ENCODE peak calls at places on chromosome 4, in nine cellular contexts. One of them, this sample, is unnamed. For H3K4me1, the result is how much of the 10 kb centered on the place peaks cover.

GRCh38 chr4:175421506-175421905 is 390.6 kb downstream of the GPM6A start:
- DNase-seq in mucosa of descending colon: no peak
- DNase-seq in MM.1S: no peak
- DNase-seq in lower lobe of right lung: no peak
- DNase-seq in CD8-positive, alpha-beta memory T cell: no peak
- DNase-seq in uterus: no peak
- DNase-seq in kidney: no peak
- DNase-seq in GM23248: peak
- DNase-seq in effector memory CD4-positive, alpha-beta T cell: no peak
- DNase-seq in this sample: peak

GRCh38 chr4:64230709-64231310 is 178.4 kb downstream of the TECRL start:
- DNase-seq in kidney: no peak
- DNase-seq in uterus: no peak
- DNase-seq in CD8-positive, alpha-beta memory T cell: no peak
- DNase-seq in lower lobe of right lung: no peak
- DNase-seq in effector memory CD4-positive, alpha-beta T cell: no peak
- DNase-seq in MM.1S: peak
- DNase-seq in mucosa of descending colon: no peak
- DNase-seq in GM23248: peak
- DNase-seq in this sample: no peak

GRCh38 chr4:1285790-1286553 is 3.7 kb upstream of the MAEA start:
- DNase-seq in CD8-positive, alpha-beta memory T cell: peak
- DNase-seq in GM23248: peak
- DNase-seq in mucosa of descending colon: peak
- DNase-seq in MM.1S: peak
- DNase-seq in kidney: peak
- DNase-seq in lower lobe of right lung: no peak
- DNase-seq in effector memory CD4-positive, alpha-beta T cell: no peak
- DNase-seq in uterus: no peak
- DNase-seq in this sample: peak

GRCh38 chr4:41363384-41363981 is 106.8 kb downstream of the UCHL1 start:
- DNase-seq in MM.1S: no peak
- DNase-seq in mucosa of descending colon: no peak
- DNase-seq in lower lobe of right lung: no peak
- DNase-seq in uterus: no peak
- DNase-seq in GM23248: peak
- DNase-seq in CD8-positive, alpha-beta memory T cell: no peak
- DNase-seq in kidney: no peak
- DNase-seq in effector memory CD4-positive, alpha-beta T cell: no peak
- DNase-seq in this sample: no peak

GRCh38 chr4:146959692-146960091 is 14.0 kb upstream of the TTC29 start:
- DNase-seq in GM23248: peak
- DNase-seq in effector memory CD4-positive, alpha-beta T cell: no peak
- DNase-seq in mucosa of descending colon: no peak
- DNase-seq in CD8-positive, alpha-beta memory T cell: no peak
- DNase-seq in MM.1S: no peak
- DNase-seq in uterus: no peak
- DNase-seq in lower lobe of right lung: no peak
- DNase-seq in kidney: no peak
- DNase-seq in this sample: no peak

GRCh38 chr4:133186210-133186609 is 37.1 kb downstream of the PCDH10 start:
- DNase-seq in GM23248: peak
- DNase-seq in mucosa of descending colon: no peak
- DNase-seq in MM.1S: no peak
- DNase-seq in lower lobe of right lung: no peak
- DNase-seq in uterus: no peak
- DNase-seq in effector memory CD4-positive, alpha-beta T cell: no peak
- DNase-seq in kidney: no peak
- DNase-seq in CD8-positive, alpha-beta memory T cell: no peak
- DNase-seq in this sample: peak

GRCh38 chr4:95508421-95508820 is 40.4 kb downstream of the UNC5C start:
- DNase-seq in MM.1S: no peak
- DNase-seq in kidney: no peak
- DNase-seq in mucosa of descending colon: no peak
- DNase-seq in effector memory CD4-positive, alpha-beta T cell: no peak
- DNase-seq in CD8-positive, alpha-beta memory T cell: no peak
- DNase-seq in uterus: no peak
- DNase-seq in GM23248: no peak
- DNase-seq in lower lobe of right lung: no peak
- DNase-seq in this sample: no peak

GRCh38 chr4:163697121-163697520 is 202.6 kb downstream of the TMA16 start:
- DNase-seq in uterus: no peak
- DNase-seq in effector memory CD4-positive, alpha-beta T cell: no peak
- DNase-seq in MM.1S: no peak
- DNase-seq in kidney: no peak
- DNase-seq in CD8-positive, alpha-beta memory T cell: no peak
- DNase-seq in GM23248: no peak
- DNase-seq in mucosa of descending colon: no peak
- DNase-seq in lower lobe of right lung: no peak
- DNase-seq in this sample: no peak

GRCh38 chr4:7328913-7329638 is 105.7 kb downstream of the PSAPL1 start:
- DNase-seq in kidney: peak
- DNase-seq in uterus: no peak
- DNase-seq in lower lobe of right lung: peak
- DNase-seq in MM.1S: no peak
- DNase-seq in mucosa of descending colon: no peak
- DNase-seq in effector memory CD4-positive, alpha-beta T cell: no peak
- DNase-seq in GM23248: peak
- DNase-seq in CD8-positive, alpha-beta memory T cell: no peak
- DNase-seq in this sample: peak

GRCh38 chr4:111595456-111595855 is 549.8 kb upstream of the FAM241A start:
- DNase-seq in GM23248: no peak
- DNase-seq in mucosa of descending colon: no peak
- DNase-seq in lower lobe of right lung: no peak
- DNase-seq in effector memory CD4-positive, alpha-beta T cell: no peak
- DNase-seq in MM.1S: no peak
- DNase-seq in kidney: no peak
- DNase-seq in uterus: no peak
- DNase-seq in CD8-positive, alpha-beta memory T cell: no peak
- DNase-seq in this sample: no peak

GRCh38 chr4:15855804-15856475 is 77.8 kb downstream of the CD38 start:
- DNase-seq in uterus: peak
- DNase-seq in kidney: peak
- DNase-seq in lower lobe of right lung: no peak
- DNase-seq in mucosa of descending colon: no peak
- DNase-seq in MM.1S: no peak
- DNase-seq in GM23248: no peak
- DNase-seq in CD8-positive, alpha-beta memory T cell: no peak
- DNase-seq in effector memory CD4-positive, alpha-beta T cell: no peak
- DNase-seq in this sample: no peak

GRCh38 chr4:150722908-150723362 is 141.0 kb downstream of the MAB21L2 start:
- DNase-seq in GM23248: peak
- DNase-seq in uterus: peak
- DNase-seq in CD8-positive, alpha-beta memory T cell: no peak
- DNase-seq in kidney: peak
- DNase-seq in mucosa of descending colon: peak
- DNase-seq in lower lobe of right lung: peak
- DNase-seq in MM.1S: no peak
- DNase-seq in effector memory CD4-positive, alpha-beta T cell: no peak
- DNase-seq in this sample: peak

GRCh38 chr4:107888237-107888636 is 43.1 kb upstream of the CYP2U1 start:
- DNase-seq in uterus: no peak
- DNase-seq in lower lobe of right lung: no peak
- DNase-seq in effector memory CD4-positive, alpha-beta T cell: no peak
- DNase-seq in MM.1S: no peak
- DNase-seq in CD8-positive, alpha-beta memory T cell: no peak
- DNase-seq in mucosa of descending colon: peak
- DNase-seq in kidney: no peak
- DNase-seq in GM23248: no peak
- DNase-seq in this sample: no peak

GRCh38 chr4:140764785-140765392 is 8.7 kb upstream of the TBC1D9 start:
- DNase-seq in effector memory CD4-positive, alpha-beta T cell: no peak
- DNase-seq in lower lobe of right lung: no peak
- DNase-seq in mucosa of descending colon: no peak
- DNase-seq in MM.1S: no peak
- DNase-seq in kidney: no peak
- DNase-seq in CD8-positive, alpha-beta memory T cell: no peak
- DNase-seq in uterus: no peak
- DNase-seq in GM23248: peak
- DNase-seq in this sample: no peak

GRCh38 chr4:32544846-32545245 is 1824.7 kb downstream of the PCDH7 start:
- DNase-seq in mucosa of descending colon: no peak
- DNase-seq in MM.1S: no peak
- DNase-seq in effector memory CD4-positive, alpha-beta T cell: no peak
- DNase-seq in lower lobe of right lung: no peak
- DNase-seq in kidney: no peak
- DNase-seq in GM23248: no peak
- DNase-seq in CD8-positive, alpha-beta memory T cell: no peak
- DNase-seq in uterus: no peak
- DNase-seq in this sample: no peak

GRCh38 chr4:77073981-77074865 is 1.6 kb downstream of the CCNI start:
- DNase-seq in CD8-positive, alpha-beta memory T cell: no peak
- DNase-seq in kidney: no peak
- DNase-seq in MM.1S: no peak
- DNase-seq in lower lobe of right lung: no peak
- DNase-seq in effector memory CD4-positive, alpha-beta T cell: no peak
- DNase-seq in uterus: no peak
- DNase-seq in GM23248: peak
- DNase-seq in mucosa of descending colon: no peak
- DNase-seq in this sample: peak

GRCh38 chr4:128286474-128287158 is 997 bp downstream of the PGRMC2 start:
- DNase-seq in uterus: no peak
- DNase-seq in MM.1S: peak
- DNase-seq in CD8-positive, alpha-beta memory T cell: no peak
- DNase-seq in lower lobe of right lung: no peak
- DNase-seq in mucosa of descending colon: peak
- DNase-seq in kidney: no peak
- DNase-seq in GM23248: peak
- DNase-seq in effector memory CD4-positive, alpha-beta T cell: no peak
- DNase-seq in this sample: peak

GRCh38 chr4:109827672-109828071 is at the start of gene RRH:
- DNase-seq in GM23248: no peak
- DNase-seq in effector memory CD4-positive, alpha-beta T cell: no peak
- DNase-seq in mucosa of descending colon: no peak
- DNase-seq in lower lobe of right lung: no peak
- DNase-seq in kidney: no peak
- DNase-seq in CD8-positive, alpha-beta memory T cell: no peak
- DNase-seq in MM.1S: no peak
- DNase-seq in uterus: no peak
- DNase-seq in this sample: no peak

GRCh38 chr4:8585721-8586161 is 5.5 kb downstream of the GPR78 start:
- DNase-seq in effector memory CD4-positive, alpha-beta T cell: no peak
- DNase-seq in kidney: peak
- DNase-seq in uterus: no peak
- DNase-seq in lower lobe of right lung: peak
- DNase-seq in mucosa of descending colon: no peak
- DNase-seq in CD8-positive, alpha-beta memory T cell: no peak
- DNase-seq in GM23248: no peak
- DNase-seq in MM.1S: no peak
- DNase-seq in this sample: peak

GRCh38 chr4:26131711-26132110 is 189.1 kb upstream of the RBPJ start:
- DNase-seq in MM.1S: no peak
- DNase-seq in CD8-positive, alpha-beta memory T cell: peak
- DNase-seq in effector memory CD4-positive, alpha-beta T cell: peak
- DNase-seq in mucosa of descending colon: no peak
- DNase-seq in GM23248: no peak
- DNase-seq in lower lobe of right lung: no peak
- DNase-seq in kidney: no peak
- DNase-seq in uterus: no peak
- DNase-seq in this sample: no peak

GRCh38 chr4:85831647-85832046 is 356.7 kb downstream of the ARHGAP24 start:
- DNase-seq in lower lobe of right lung: no peak
- DNase-seq in CD8-positive, alpha-beta memory T cell: no peak
- DNase-seq in MM.1S: no peak
- DNase-seq in effector memory CD4-positive, alpha-beta T cell: no peak
- DNase-seq in kidney: peak
- DNase-seq in uterus: no peak
- DNase-seq in GM23248: no peak
- DNase-seq in mucosa of descending colon: no peak
- DNase-seq in this sample: no peak
- H3K4me1 ChIP-seq in lower lobe of right lung: under half
- H3K4me1 ChIP-seq in CD8-positive, alpha-beta memory T cell: under half
- H3K4me1 ChIP-seq in MM.1S: under half
- H3K4me1 ChIP-seq in effector memory CD4-positive, alpha-beta T cell: under half
- H3K4me1 ChIP-seq in kidney: under half
- H3K4me1 ChIP-seq in uterus: under half
- H3K4me1 ChIP-seq in GM23248: under half
- H3K4me1 ChIP-seq in mucosa of descending colon: under half
- H3K4me1 ChIP-seq in this sample: under half

DNA sequence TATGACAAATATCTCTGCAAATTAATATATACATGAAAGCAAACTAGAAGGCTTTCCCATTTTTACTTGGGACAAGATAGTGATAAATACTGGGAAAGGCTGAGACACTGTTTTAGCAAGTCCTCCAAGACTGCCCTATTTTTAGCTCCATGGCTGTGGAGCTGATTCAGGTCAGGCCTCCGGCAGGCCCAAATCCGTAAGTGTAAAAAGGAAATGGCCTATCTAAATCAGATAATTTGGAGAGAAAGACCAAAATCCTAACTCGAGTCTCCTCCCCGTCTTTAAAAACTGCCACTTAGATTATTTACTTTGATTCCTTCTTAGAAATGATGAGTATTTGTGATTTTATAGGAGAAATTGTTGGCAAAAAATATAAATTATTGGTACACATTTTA is 2.9 kb downstream of the OTUD4 start:
- DNase-seq in MM.1S: no peak
- DNase-seq in GM23248: peak
- DNase-seq in CD8-positive, alpha-beta memory T cell: no peak
- DNase-seq in mucosa of descending colon: no peak
- DNase-seq in effector memory CD4-positive, alpha-beta T cell: no peak
- DNase-seq in uterus: peak
- DNase-seq in kidney: no peak
- DNase-seq in lower lobe of right lung: no peak
- DNase-seq in this sample: peak
- H3K4me3 ChIP-seq in MM.1S: peak
- H3K4me3 ChIP-seq in GM23248: peak
- H3K4me3 ChIP-seq in CD8-positive, alpha-beta memory T cell: peak
- H3K4me3 ChIP-seq in mucosa of descending colon: no peak
- H3K4me3 ChIP-seq in effector memory CD4-positive, alpha-beta T cell: peak
- H3K4me3 ChIP-seq in uterus: peak
- H3K4me3 ChIP-seq in kidney: peak
- H3K4me3 ChIP-seq in lower lobe of right lung: peak
- H3K4me3 ChIP-seq in this sample: peak

DNA sequence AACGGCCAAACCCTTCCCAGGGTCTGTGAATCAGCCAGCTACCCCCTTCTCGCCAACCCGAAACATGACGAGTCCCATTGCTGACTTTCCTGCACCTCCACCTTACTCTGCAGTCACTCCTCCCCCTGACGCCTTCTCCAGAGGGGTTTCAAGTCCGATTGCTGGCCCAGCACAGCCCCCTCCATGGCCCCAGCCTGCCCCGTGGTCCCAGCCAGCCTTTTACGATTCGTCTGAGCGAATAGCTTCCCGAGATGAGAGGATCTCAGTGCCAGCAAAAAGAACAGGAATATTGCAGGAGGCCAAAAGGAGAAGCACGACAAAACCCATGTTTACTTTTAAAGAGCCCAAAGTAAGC is 105.1 kb upstream of the MYOZ2 start:
- DNase-seq in lower lobe of right lung: no peak
- DNase-seq in kidney: no peak
- DNase-seq in mucosa of descending colon: no peak
- DNase-seq in MM.1S: no peak
- DNase-seq in effector memory CD4-positive, alpha-beta T cell: no peak
- DNase-seq in GM23248: no peak
- DNase-seq in uterus: no peak
- DNase-seq in CD8-positive, alpha-beta memory T cell: no peak
- DNase-seq in this sample: no peak
- H3K4me1 ChIP-seq in lower lobe of right lung: under half
- H3K4me1 ChIP-seq in kidney: under half
- H3K4me1 ChIP-seq in mucosa of descending colon: under half
- H3K4me1 ChIP-seq in MM.1S: under half
- H3K4me1 ChIP-seq in effector memory CD4-positive, alpha-beta T cell: under half
- H3K4me1 ChIP-seq in GM23248: under half
- H3K4me1 ChIP-seq in uterus: under half
- H3K4me1 ChIP-seq in CD8-positive, alpha-beta memory T cell: under half
- H3K4me1 ChIP-seq in this sample: under half

GRCh38 chr4:152678841-152679240 is 956 bp downstream of the TMEM154 start:
- DNase-seq in GM23248: peak
- DNase-seq in lower lobe of right lung: no peak
- DNase-seq in effector memory CD4-positive, alpha-beta T cell: no peak
- DNase-seq in MM.1S: no peak
- DNase-seq in mucosa of descending colon: no peak
- DNase-seq in CD8-positive, alpha-beta memory T cell: no peak
- DNase-seq in uterus: no peak
- DNase-seq in kidney: no peak
- DNase-seq in this sample: no peak
- H3K4me3 ChIP-seq in GM23248: peak
- H3K4me3 ChIP-seq in lower lobe of right lung: peak
- H3K4me3 ChIP-seq in effector memory CD4-positive, alpha-beta T cell: peak
- H3K4me3 ChIP-seq in MM.1S: peak
- H3K4me3 ChIP-seq in mucosa of descending colon: no peak
- H3K4me3 ChIP-seq in CD8-positive, alpha-beta memory T cell: peak
- H3K4me3 ChIP-seq in uterus: no peak
- H3K4me3 ChIP-seq in kidney: no peak
- H3K4me3 ChIP-seq in this sample: no peak